ENCODE peak calls at places on chromosome 7, in seven cellular contexts. One of them, this sample, is unnamed.
A peak's percentile ranks its signal among the peaks of the same experiment; 100 is the strongest.

GRCh38 chr7:66307591-66308215 is 102.6 kb downstream of the TPST1 start:
- DNase-seq in GM23248: peak; percentile 48
- DNase-seq in H9: no peak
- DNase-seq in endothelial cell of umbilical vein: peak; percentile 96
- DNase-seq in kidney: no peak
- DNase-seq in HCT116: no peak
- DNase-seq in spleen: no peak
- DNase-seq in this sample: no peak

GRCh38 chr7:116740758-116741462 is 68.9 kb downstream of the MET start:
- DNase-seq in GM23248: peak; percentile 10
- DNase-seq in H9: no peak
- DNase-seq in endothelial cell of umbilical vein: no peak
- DNase-seq in kidney: no peak
- DNase-seq in HCT116: no peak
- DNase-seq in spleen: no peak
- DNase-seq in this sample: no peak

GRCh38 chr7:151432658-151433521 is 7.1 kb downstream of the CRYGN start:
- DNase-seq in GM23248: no peak
- DNase-seq in H9: no peak
- DNase-seq in endothelial cell of umbilical vein: no peak
- DNase-seq in kidney: peak; percentile 55
- DNase-seq in HCT116: no peak
- DNase-seq in spleen: no peak
- DNase-seq in this sample: no peak

GRCh38 chr7:100483101-100483727 is 513 bp upstream of the NYAP1 start:
- DNase-seq in GM23248: peak; percentile 70
- DNase-seq in H9: peak; percentile 76
- DNase-seq in endothelial cell of umbilical vein: peak; percentile 39
- DNase-seq in kidney: peak; percentile 86
- DNase-seq in HCT116: no peak
- DNase-seq in spleen: peak; percentile 95
- DNase-seq in this sample: peak; percentile 78

GRCh38 chr7:72336887-72337821 is 75.0 kb downstream of the CALN1 start:
- DNase-seq in GM23248: no peak
- DNase-seq in H9: peak; percentile 53
- DNase-seq in endothelial cell of umbilical vein: no peak
- DNase-seq in kidney: no peak
- DNase-seq in HCT116: no peak
- DNase-seq in spleen: no peak
- DNase-seq in this sample: no peak

GRCh38 chr7:128932862-128933821 is 4.6 kb upstream of the IRF5 start:
- DNase-seq in GM23248: no peak
- DNase-seq in H9: no peak
- DNase-seq in endothelial cell of umbilical vein: no peak
- DNase-seq in kidney: no peak
- DNase-seq in HCT116: no peak
- DNase-seq in spleen: no peak
- DNase-seq in this sample: no peak

GRCh38 chr7:129903935-129904334 is 48.8 kb downstream of the UBE2H start:
- DNase-seq in GM23248: no peak
- DNase-seq in H9: no peak
- DNase-seq in endothelial cell of umbilical vein: no peak
- DNase-seq in kidney: no peak
- DNase-seq in HCT116: no peak
- DNase-seq in spleen: no peak
- DNase-seq in this sample: no peak

GRCh38 chr7:149529136-149529718 is 31.6 kb upstream of the ZNF746 start:
- DNase-seq in GM23248: peak; percentile 6
- DNase-seq in H9: no peak
- DNase-seq in endothelial cell of umbilical vein: no peak
- DNase-seq in kidney: no peak
- DNase-seq in HCT116: peak; percentile 36
- DNase-seq in spleen: no peak
- DNase-seq in this sample: no peak

GRCh38 chr7:150727381-150727780 is 9.8 kb upstream of the GIMAP5 start:
- DNase-seq in GM23248: no peak
- DNase-seq in H9: no peak
- DNase-seq in endothelial cell of umbilical vein: no peak
- DNase-seq in kidney: no peak
- DNase-seq in HCT116: no peak
- DNase-seq in spleen: no peak
- DNase-seq in this sample: no peak

GRCh38 chr7:158358926-158359645 is 228.5 kb downstream of the PTPRN2 start:
- DNase-seq in GM23248: no peak
- DNase-seq in H9: no peak
- DNase-seq in endothelial cell of umbilical vein: no peak
- DNase-seq in kidney: no peak
- DNase-seq in HCT116: no peak
- DNase-seq in spleen: peak; percentile 44
- DNase-seq in this sample: no peak

GRCh38 chr7:158355456-158356065 is 232.1 kb downstream of the PTPRN2 start:
- DNase-seq in GM23248: peak; percentile 24
- DNase-seq in H9: peak; percentile 72
- DNase-seq in endothelial cell of umbilical vein: no peak
- DNase-seq in kidney: peak; percentile 11
- DNase-seq in HCT116: peak; percentile 4
- DNase-seq in spleen: peak; percentile 61
- DNase-seq in this sample: no peak

GRCh38 chr7:158357898-158358821 is 229.5 kb downstream of the PTPRN2 start:
- DNase-seq in GM23248: no peak
- DNase-seq in H9: no peak
- DNase-seq in endothelial cell of umbilical vein: no peak
- DNase-seq in kidney: no peak
- DNase-seq in HCT116: no peak
- DNase-seq in spleen: peak; percentile 48
- DNase-seq in this sample: no peak

GRCh38 chr7:158356454-158356853 is 231.2 kb downstream of the PTPRN2 start:
- DNase-seq in GM23248: no peak
- DNase-seq in H9: no peak
- DNase-seq in endothelial cell of umbilical vein: no peak
- DNase-seq in kidney: peak; percentile 8
- DNase-seq in HCT116: no peak
- DNase-seq in spleen: peak; percentile 23
- DNase-seq in this sample: no peak

GRCh38 chr7:158357106-158357897 is 230.3 kb downstream of the PTPRN2 start:
- DNase-seq in GM23248: no peak
- DNase-seq in H9: no peak
- DNase-seq in endothelial cell of umbilical vein: no peak
- DNase-seq in kidney: no peak
- DNase-seq in HCT116: no peak
- DNase-seq in spleen: peak; percentile 57
- DNase-seq in this sample: no peak
- H3K9me3 ChIP-seq in GM23248: no peaks in the 10 kb centered on the region
- H3K9me3 ChIP-seq in H9: no peaks in the 10 kb centered on the region
- H3K9me3 ChIP-seq in endothelial cell of umbilical vein: peaks cover 2% of the 10 kb centered on the region
- H3K9me3 ChIP-seq in kidney: no peaks in the 10 kb centered on the region
- H3K9me3 ChIP-seq in HCT116: no peaks in the 10 kb centered on the region
- H3K9me3 ChIP-seq in spleen: peaks cover 20% of the 10 kb centered on the region
- H3K9me3 ChIP-seq in this sample: no peaks in the 10 kb centered on the region

GRCh38 chr7:4267326-4268039 is 414.6 kb upstream of the FOXK1 start:
- DNase-seq in GM23248: no peak
- DNase-seq in H9: no peak
- DNase-seq in endothelial cell of umbilical vein: no peak
- DNase-seq in kidney: no peak
- DNase-seq in HCT116: no peak
- DNase-seq in spleen: peak; percentile 54
- DNase-seq in this sample: no peak
- H3K9me3 ChIP-seq in GM23248: no peaks in the 10 kb centered on the region
- H3K9me3 ChIP-seq in H9: no peaks in the 10 kb centered on the region
- H3K9me3 ChIP-seq in endothelial cell of umbilical vein: peaks cover 2% of the 10 kb centered on the region
- H3K9me3 ChIP-seq in kidney: no peaks in the 10 kb centered on the region
- H3K9me3 ChIP-seq in HCT116: no peaks in the 10 kb centered on the region
- H3K9me3 ChIP-seq in spleen: no peaks in the 10 kb centered on the region
- H3K9me3 ChIP-seq in this sample: no peaks in the 10 kb centered on the region

GRCh38 chr7:157769870-157770213 is 433.0 kb downstream of the DNAJB6 start:
- DNase-seq in GM23248: no peak
- DNase-seq in H9: no peak
- DNase-seq in endothelial cell of umbilical vein: no peak
- DNase-seq in kidney: peak; percentile 64
- DNase-seq in HCT116: no peak
- DNase-seq in spleen: peak; percentile 76
- DNase-seq in this sample: no peak

GRCh38 chr7:157768198-157768597 is 431.4 kb downstream of the DNAJB6 start:
- DNase-seq in GM23248: no peak
- DNase-seq in H9: no peak
- DNase-seq in endothelial cell of umbilical vein: no peak
- DNase-seq in kidney: peak; percentile 37
- DNase-seq in HCT116: no peak
- DNase-seq in spleen: peak; percentile 55
- DNase-seq in this sample: no peak

GRCh38 chr7:157769016-157769869 is 432.4 kb downstream of the DNAJB6 start:
- DNase-seq in GM23248: no peak
- DNase-seq in H9: no peak
- DNase-seq in endothelial cell of umbilical vein: no peak
- DNase-seq in kidney: no peak
- DNase-seq in HCT116: no peak
- DNase-seq in spleen: peak; percentile 68
- DNase-seq in this sample: no peak

GRCh38 chr7:157766098-157766497 is 429.3 kb downstream of the DNAJB6 start:
- DNase-seq in GM23248: no peak
- DNase-seq in H9: no peak
- DNase-seq in endothelial cell of umbilical vein: no peak
- DNase-seq in kidney: no peak
- DNase-seq in HCT116: no peak
- DNase-seq in spleen: no peak
- DNase-seq in this sample: no peak

DNA sequence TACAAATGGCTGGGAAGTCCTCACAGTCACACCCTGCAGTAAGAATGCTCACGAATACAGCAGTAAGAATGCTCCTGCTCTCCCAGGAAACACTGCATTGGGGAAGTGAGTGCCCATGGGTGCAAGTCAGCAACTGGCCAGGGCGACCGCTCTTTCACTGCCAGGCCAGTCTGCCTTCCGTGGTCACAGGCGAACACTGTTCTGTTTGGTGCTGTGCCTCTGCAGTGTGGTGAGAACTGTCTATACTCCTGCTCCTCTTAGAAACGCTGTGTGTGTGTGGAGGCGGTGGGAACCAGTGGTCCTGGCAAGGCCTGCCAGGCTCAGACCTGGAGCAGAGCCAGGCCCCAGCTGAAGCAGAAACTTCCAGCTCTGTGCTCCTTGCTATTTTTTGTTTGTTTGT is 430.7 kb downstream of the DNAJB6 start:
- DNase-seq in GM23248: no peak
- DNase-seq in H9: no peak
- DNase-seq in endothelial cell of umbilical vein: no peak
- DNase-seq in kidney: no peak
- DNase-seq in HCT116: no peak
- DNase-seq in spleen: peak; percentile 52
- DNase-seq in this sample: no peak
- H3K9me3 ChIP-seq in GM23248: no peaks in the 10 kb centered on the region
- H3K9me3 ChIP-seq in H9: no peaks in the 10 kb centered on the region
- H3K9me3 ChIP-seq in endothelial cell of umbilical vein: peaks cover 20% of the 10 kb centered on the region
- H3K9me3 ChIP-seq in kidney: peaks cover 2% of the 10 kb centered on the region
- H3K9me3 ChIP-seq in HCT116: peaks cover 3% of the 10 kb centered on the region
- H3K9me3 ChIP-seq in spleen: peaks cover 25% of the 10 kb centered on the region
- H3K9me3 ChIP-seq in this sample: no peaks in the 10 kb centered on the region

DNA sequence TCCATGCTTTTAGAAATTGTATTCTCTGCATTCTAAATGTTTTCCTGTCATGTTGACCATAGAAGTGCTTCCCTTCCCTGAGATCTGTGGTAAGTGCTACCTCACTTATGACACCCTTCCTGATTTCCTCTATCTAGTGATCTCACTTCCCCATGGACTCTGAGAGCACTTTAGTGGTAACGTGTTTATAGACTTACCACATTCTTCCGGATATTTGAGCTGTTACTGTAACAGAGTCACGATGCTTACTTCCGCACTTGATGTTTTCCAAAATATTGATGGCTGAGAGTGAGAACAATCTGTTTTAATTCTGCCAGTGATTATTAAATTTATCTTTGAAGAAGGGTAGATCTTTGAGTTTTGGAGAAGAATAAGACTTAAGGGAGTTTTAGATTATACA is 60.1 kb upstream of the NAMPT start:
- DNase-seq in GM23248: no peak
- DNase-seq in H9: no peak
- DNase-seq in endothelial cell of umbilical vein: peak; percentile 23
- DNase-seq in kidney: no peak
- DNase-seq in HCT116: no peak
- DNase-seq in spleen: no peak
- DNase-seq in this sample: no peak
- H3K9me3 ChIP-seq in GM23248: no peaks in the 10 kb centered on the region
- H3K9me3 ChIP-seq in H9: peaks cover 18% of the 10 kb centered on the region
- H3K9me3 ChIP-seq in endothelial cell of umbilical vein: no peaks in the 10 kb centered on the region
- H3K9me3 ChIP-seq in kidney: peaks cover 4% of the 10 kb centered on the region
- H3K9me3 ChIP-seq in HCT116: peaks cover 5% of the 10 kb centered on the region
- H3K9me3 ChIP-seq in spleen: peaks cover 50% of the 10 kb centered on the region
- H3K9me3 ChIP-seq in this sample: peaks cover 20% of the 10 kb centered on the region

This sample was measured in A673.